ENCODE peak calls at places on chromosomes 4 and X, in five cellular contexts. L, Y, S, H and X are unnamed samples.
A peak's percentile ranks its signal among the peaks of the same experiment; 100 is the strongest.

GRCh38 chr4:15695240-15695699 is 7.6 kb upstream of the BST1 start:
- DNase-seq in Y (peak; percentile 23), L (no peak), H (peak; percentile 73), S (no peak), X (peak; percentile 92)

GRCh38 chr4:93502991-93503390 is 325.6 kb upstream of the ATOH1 start:
- DNase-seq in S (no peak), Y (no peak), L (no peak), H (no peak), X (no peak)

GRCh38 chrX:139077303-139078131 is 366.0 kb upstream of the FGF13 start:
- DNase-seq in S (no peak), Y (no peak), H (peak; percentile 24), L (no peak), X (peak; percentile 13)

GRCh38 chr4:183960021-183960420 is 54.9 kb downstream of the STOX2 start:
- DNase-seq in H (no peak), L (peak; percentile 34), Y (peak; percentile 21), S (no peak), X (no peak)

GRCh38 chr4:168604496-168605373 is 107.9 kb downstream of the PALLD start:
- DNase-seq in H (no peak), S (no peak), L (no peak), Y (no peak), X (peak; percentile 73)

GRCh38 chrX:47447607-47448006 is 35.4 kb downstream of the ZNF41 start:
- DNase-seq in H (no peak), S (no peak), Y (no peak), L (no peak), X (no peak)

GRCh38 chrX:11759461-11760311 is 1.6 kb downstream of the MSL3 start:
- DNase-seq in Y (peak; percentile 65), L (peak; percentile 89), S (peak; percentile 88), H (peak; percentile 70), X (peak; percentile 90)

GRCh38 chrX:155857561-155857960 is 23.6 kb upstream of the VAMP7 start:
- DNase-seq in H (no peak), Y (no peak), L (no peak), S (no peak), X (no peak)

GRCh38 chr4:112145326-112145819 is at the start of gene FAM241A:
- DNase-seq in H (peak; percentile 50), S (peak; percentile 93), L (peak; percentile 92), Y (peak; percentile 90), X (peak; percentile 49)

GRCh38 chrX:153873282-153874090 is 12.5 kb downstream of the L1CAM start:
- DNase-seq in L (peak; percentile 11), H (no peak), Y (no peak), S (no peak), X (no peak)

GRCh38 chrX:10356979-10357378 is 200.2 kb downstream of the CLCN4 start:
- DNase-seq in S (no peak), H (no peak), Y (no peak), L (no peak), X (peak; percentile 0)

GRCh38 chrX:40538391-40538790 is 42.4 kb upstream of the ATP6AP2 start:
- DNase-seq in L (no peak), H (no peak), Y (no peak), S (no peak), X (no peak)

GRCh38 chr4:147707892-147708672 is 23.8 kb upstream of the ARHGAP10 start:
- DNase-seq in Y (peak; percentile 38), L (peak; percentile 58), S (no peak), H (no peak), X (peak; percentile 34)

GRCh38 chr4:169147217-169147616 is 123.5 kb downstream of the SH3RF1 start:
- DNase-seq in H (no peak), L (no peak), Y (no peak), S (no peak), X (peak; percentile 28)

GRCh38 chrX:110317079-110317819 is 636 bp downstream of the AMMECR1 start:
- DNase-seq in H (no peak), S (no peak), L (peak; percentile 51), Y (peak; percentile 15), X (no peak)

GRCh38 chrX:151984328-151984727 is 9.9 kb upstream of the GABRE start:
- DNase-seq in S (no peak), L (no peak), H (no peak), Y (no peak), X (peak; percentile 71)

GRCh38 chr4:185743722-185744121 is 68.3 kb downstream of the SORBS2 start:
- DNase-seq in H (no peak), S (no peak), L (no peak), Y (no peak), X (no peak)

GRCh38 chrX:8504451-8504850 is 39.8 kb downstream of the VCX3B start:
- DNase-seq in Y (no peak), L (no peak), H (no peak), S (no peak), X (peak; percentile 0)

GRCh38 chr4:59994118-59994517 is 1206.0 kb upstream of the ADGRL3 start:
- DNase-seq in H (no peak), L (no peak), Y (peak; percentile 19), S (no peak), X (no peak)

GRCh38 chrX:15376956-15377355 is 7.3 kb downstream of the VEGFD start:
- DNase-seq in L (no peak), S (no peak), Y (no peak), H (no peak), X (peak; percentile 0)

GRCh38 chr4:67918428-67918827 is 34.6 kb upstream of the TMPRSS11D start:
- DNase-seq in L (no peak), S (no peak), H (no peak), Y (no peak), X (no peak)

GRCh38 chr4:53914313-53915016 is 149.9 kb downstream of the CHIC2 start:
- DNase-seq in Y (no peak), L (no peak), H (peak; percentile 60), S (no peak), X (peak; percentile 94)

GRCh38 chr4:173040200-173040599 is 128.4 kb upstream of the GALNT7 start:
- DNase-seq in L (no peak), S (no peak), Y (no peak), H (no peak), X (no peak)

GRCh38 chr4:174084542-174084941 is 198.9 kb downstream of the FBXO8 start:
- DNase-seq in L (no peak), Y (no peak), S (no peak), H (no peak), X (no peak)

GRCh38 chr4:174091130-174091529 is 192.3 kb downstream of the FBXO8 start:
- DNase-seq in S (no peak), H (no peak), L (no peak), Y (no peak), X (no peak)

GRCh38 chr4:174086829-174087799 is 196.4 kb downstream of the FBXO8 start:
- DNase-seq in S (no peak), L (no peak), H (no peak), Y (no peak), X (no peak)

GRCh38 chr4:174084981-174085380 is 198.5 kb downstream of the FBXO8 start:
- DNase-seq in Y (no peak), S (no peak), L (no peak), H (no peak), X (no peak)

DNA sequence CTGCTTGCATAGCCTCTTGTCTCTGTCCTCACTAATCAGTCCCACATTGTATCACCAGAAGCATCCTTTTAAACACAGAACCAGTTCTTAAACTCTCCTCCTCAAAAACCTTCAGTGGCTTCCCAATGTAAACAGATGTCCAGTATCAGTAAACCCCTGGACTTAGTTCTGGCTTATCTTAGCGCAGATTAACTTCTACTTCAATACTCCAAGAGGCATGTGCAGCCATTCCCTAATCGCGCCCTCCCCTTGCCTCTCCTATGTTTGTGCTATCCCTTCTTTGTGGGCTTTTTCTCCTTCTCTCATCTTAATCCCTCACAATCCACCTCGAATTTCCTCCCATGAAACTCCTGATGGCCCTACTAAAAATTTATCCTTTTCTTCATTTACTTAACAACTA is 193.8 kb downstream of the FBXO8 start:
- DNase-seq in Y (no peak), H (no peak), S (no peak), L (no peak), X (no peak)
- TF ChIP-seq CTCF in Y (no peak), H (no peak), S (no peak), L (no peak), X (no peak)

GRCh38 chrX:42289492-42290385 is 366.4 kb upstream of the CASK start:
- DNase-seq in Y (no peak), L (no peak), S (no peak), H (no peak), X (no peak)

DNA sequence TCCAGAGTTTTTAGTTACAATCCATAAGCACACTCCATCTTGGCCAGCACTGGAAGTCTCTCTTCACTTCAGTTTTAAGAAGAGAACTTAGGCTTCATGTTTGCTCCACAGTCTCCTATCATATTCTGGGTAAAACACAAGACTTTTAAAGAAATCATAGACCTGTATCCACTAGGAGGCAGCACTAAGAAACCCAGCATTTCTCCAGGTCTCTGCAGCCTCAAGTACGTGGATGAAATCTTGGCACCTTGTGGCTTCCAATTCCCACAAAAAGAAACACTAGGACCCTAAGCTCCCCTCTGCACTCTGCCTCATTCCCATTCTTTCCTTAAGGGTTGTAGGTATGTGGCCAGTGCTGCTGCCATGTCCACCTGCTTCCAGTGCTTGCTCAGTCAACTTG is 367.3 kb upstream of the CASK start:
- DNase-seq in L (no peak), Y (no peak), H (no peak), S (no peak), X (no peak)
- TF ChIP-seq CTCF in L (no peak), Y (no peak), H (no peak), S (no peak), X (no peak)

DNA sequence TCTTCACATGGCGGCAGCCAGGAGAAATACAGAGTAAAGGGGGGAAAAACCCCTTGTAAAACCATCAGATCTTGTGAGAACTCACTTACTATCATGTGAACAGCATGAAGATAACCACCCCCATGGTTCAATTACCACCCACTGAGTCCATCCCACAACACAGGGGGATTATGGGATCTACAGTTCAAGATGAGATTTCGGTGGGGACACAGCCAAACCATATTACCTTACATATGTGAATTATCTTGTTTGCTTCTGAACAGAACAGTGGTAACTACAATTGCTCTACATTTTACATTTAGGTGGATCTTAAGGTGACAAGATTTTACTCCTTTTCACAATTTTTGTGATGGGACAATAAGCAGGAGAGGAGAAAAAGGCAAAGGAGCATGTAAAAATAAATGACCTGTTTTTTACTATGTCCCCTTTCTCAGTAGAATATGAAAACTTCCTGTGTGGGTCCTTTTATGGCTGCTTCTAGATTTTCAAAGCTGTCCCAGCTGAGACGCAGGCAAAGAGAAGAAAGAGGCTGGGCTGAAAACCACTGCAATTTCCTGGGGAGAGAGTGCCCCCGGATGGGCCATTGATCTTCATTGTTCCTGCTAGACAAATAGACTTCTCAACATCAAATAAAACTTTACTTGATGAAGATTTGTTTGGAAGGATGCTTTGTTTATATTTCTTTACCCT is 45.9 kb upstream of the PGM2 start:
- DNase-seq in L (no peak), S (no peak), Y (no peak), H (no peak), X (no peak)
- TF ChIP-seq CTCF in L (peak; percentile 27), S (no peak), Y (no peak), H (peak; percentile 21), X (no peak)

GRCh38 chr4:10853196-10853595 is 168.6 kb upstream of the CLNK start:
- DNase-seq in S (no peak), H (no peak), Y (no peak), L (no peak), X (no peak)

GRCh38 chr4:10861036-10861435 is 176.5 kb upstream of the CLNK start:
- DNase-seq in S (no peak), L (no peak), Y (no peak), H (no peak), X (no peak)

DNA sequence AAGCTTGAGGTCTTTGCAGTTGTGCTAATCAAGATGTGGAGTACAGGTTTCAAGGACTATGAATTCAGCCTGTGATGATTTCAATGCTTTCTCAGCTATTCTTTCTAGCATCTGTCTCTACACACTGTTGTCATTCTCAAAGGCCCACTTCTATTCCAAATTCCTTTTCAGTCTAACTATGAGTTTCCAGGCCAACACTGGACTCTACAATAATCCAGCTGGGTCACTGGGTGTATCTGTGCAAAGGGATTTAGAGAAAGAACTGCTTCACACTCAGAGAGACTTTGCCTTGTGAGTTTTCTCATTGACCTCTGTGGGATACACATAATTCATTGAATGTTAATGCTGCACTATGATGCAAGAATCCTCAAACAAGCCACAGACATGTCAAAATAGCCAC is 171.7 kb upstream of the CLNK start:
- DNase-seq in L (no peak), Y (no peak), S (no peak), H (no peak), X (no peak)
- TF ChIP-seq CTCF in L (no peak), Y (no peak), S (no peak), H (no peak), X (no peak)